ENCODE peak calls at places on chromosomes 5 and 9, in four cellular contexts. L is astrocyte, F is body of pancreas, A is GM06990. C is an unnamed sample.

GRCh38 chr5:132296412-132297001 is 2.3 kb downstream of the SLC22A4 start:
- DNase-seq in L (peak; percentile 41), A (no peak), F (no peak), C (no peak)

GRCh38 chr5:169914766-169915165 is 65.5 kb downstream of the INSYN2B start:
- DNase-seq in A (no peak), L (peak; percentile 51), F (peak; percentile 14), C (no peak)

GRCh38 chr9:113011911-113012381 is at the start of gene ZNF883:
- DNase-seq in A (peak; percentile 9), L (peak; percentile 62), F (peak; percentile 58), C (no peak)

GRCh38 chr5:122101636-122102285 is 23.7 kb upstream of the LOX start:
- DNase-seq in A (no peak), F (no peak), L (peak; percentile 44), C (no peak)

GRCh38 chr9:134315716-134316443 is 10.4 kb upstream of the RXRA start:
- DNase-seq in L (no peak), F (no peak), A (no peak), C (no peak)

GRCh38 chr5:131264453-131265200 is 774 bp downstream of the CDC42SE2 start:
- DNase-seq in L (no peak), A (peak; percentile 65), F (peak; percentile 36), C (peak; percentile 72)

GRCh38 chr5:34923694-34924461 is 5.5 kb upstream of the DNAJC21 start:
- DNase-seq in F (peak; percentile 21), L (peak; percentile 85), A (no peak), C (no peak)

GRCh38 chr5:117713585-117714198 is 1139.1 kb upstream of the SEMA6A start:
- DNase-seq in A (no peak), L (no peak), F (no peak), C (no peak)

GRCh38 chr9:122376791-122377190 is 6.0 kb downstream of the PTGS1 start:
- DNase-seq in L (no peak), A (no peak), F (no peak), C (no peak)

GRCh38 chr5:128684951-128685350 is 146.9 kb upstream of the FBN2 start:
- DNase-seq in F (no peak), L (peak; percentile 61), A (no peak), C (no peak)

GRCh38 chr5:71740015-71740753 is 21.1 kb downstream of the CARTPT start:
- DNase-seq in A (peak; percentile 65), L (no peak), F (no peak), C (no peak)

GRCh38 chr9:131774636-131775035 is 34.8 kb upstream of the RAPGEF1 start:
- DNase-seq in F (no peak), L (no peak), A (no peak), C (no peak)

GRCh38 chr5:84725946-84726570 is 341.4 kb upstream of the EDIL3 start:
- DNase-seq in A (no peak), L (no peak), F (no peak), C (no peak)

GRCh38 chr9:82922686-82923085 is 140.3 kb downstream of the RASEF start:
- DNase-seq in A (no peak), F (no peak), L (peak; percentile 30), C (no peak)

GRCh38 chr5:142783601-142784291 is 13.6 kb downstream of the ARHGAP26 start:
- DNase-seq in A (no peak), L (no peak), F (no peak), C (no peak)

GRCh38 chr5:99000221-99000620 is 71.4 kb upstream of the CHD1 start:
- DNase-seq in L (no peak), F (no peak), A (no peak), C (no peak)

GRCh38 chr5:158648631-158649030 is 451.1 kb downstream of the EBF1 start:
- DNase-seq in L (peak; percentile 38), A (no peak), F (no peak), C (no peak)

GRCh38 chr5:142421158-142421617 is 96.4 kb upstream of the SPRY4 start:
- DNase-seq in F (no peak), L (no peak), A (no peak), C (no peak)

GRCh38 chr5:53262348-53262970 is 152.9 kb upstream of the MOCS2 start:
- DNase-seq in F (no peak), L (no peak), A (no peak), C (no peak)

GRCh38 chr9:127776195-127776918 is 2.1 kb downstream of the SH2D3C start:
- DNase-seq in F (no peak), A (peak; percentile 82), L (no peak), C (peak; percentile 93)

GRCh38 chr9:112241491-112241890 is 66.4 kb upstream of the SUSD1 start:
- DNase-seq in F (no peak), A (no peak), L (peak; percentile 47), C (no peak)

GRCh38 chr9:29830815-29831214 is 2257.5 kb upstream of the C9orf72 start:
- DNase-seq in F (no peak), L (peak; percentile 1), A (no peak), C (no peak)

GRCh38 chr5:173917788-173918786 is 29.9 kb downstream of the CPEB4 start:
- DNase-seq in L (peak; percentile 91), A (peak; percentile 82), F (peak; percentile 41), C (peak; percentile 75)

GRCh38 chr5:6766558-6767191 is 53.4 kb downstream of the TENT4A start:
- DNase-seq in F (peak; percentile 92), L (peak; percentile 52), A (no peak), C (peak; percentile 93)

GRCh38 chr5:174533127-174533453 is 191.3 kb upstream of the MSX2 start:
- DNase-seq in L (peak; percentile 11), F (no peak), A (no peak), C (no peak)

GRCh38 chr5:8908055-8908683 is 637.7 kb downstream of the SEMA5A start:
- DNase-seq in F (peak; percentile 15), L (peak; percentile 6), A (peak; percentile 8), C (no peak)

GRCh38 chr9:27847380-27847779 is 274.1 kb upstream of the C9orf72 start:
- DNase-seq in L (no peak), F (no peak), A (no peak), C (no peak)

DNA sequence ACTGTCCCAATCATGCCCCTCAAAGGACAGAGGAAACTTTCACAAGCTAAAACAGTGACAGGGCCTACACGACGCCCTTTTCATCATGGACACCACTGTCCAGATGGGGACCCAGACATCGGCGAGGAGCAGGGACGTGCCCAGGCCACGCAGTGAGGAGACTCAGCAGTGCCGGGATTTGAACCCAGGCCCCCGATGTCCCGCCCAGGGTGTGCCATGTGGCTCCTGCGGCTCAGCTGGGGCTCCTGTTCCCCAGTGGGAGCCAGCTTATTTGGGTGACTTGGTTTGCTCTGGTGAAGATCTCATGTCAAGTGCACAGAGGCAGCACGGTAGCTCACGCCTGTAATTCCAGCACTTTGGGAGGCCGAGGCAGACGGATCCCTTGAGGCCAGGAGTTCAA is 82.2 kb downstream of the STK10 start:
- DNase-seq in A (no peak), F (no peak), L (no peak), C (peak; percentile 28)
- H3K36me3 ChIP-seq in A (peaks cover 47% of the 10 kb centered on the region), F (no peaks in the 10 kb centered on the region), L (peaks cover 13% of the 10 kb centered on the region), C (no peaks in the 10 kb centered on the region)

DNA sequence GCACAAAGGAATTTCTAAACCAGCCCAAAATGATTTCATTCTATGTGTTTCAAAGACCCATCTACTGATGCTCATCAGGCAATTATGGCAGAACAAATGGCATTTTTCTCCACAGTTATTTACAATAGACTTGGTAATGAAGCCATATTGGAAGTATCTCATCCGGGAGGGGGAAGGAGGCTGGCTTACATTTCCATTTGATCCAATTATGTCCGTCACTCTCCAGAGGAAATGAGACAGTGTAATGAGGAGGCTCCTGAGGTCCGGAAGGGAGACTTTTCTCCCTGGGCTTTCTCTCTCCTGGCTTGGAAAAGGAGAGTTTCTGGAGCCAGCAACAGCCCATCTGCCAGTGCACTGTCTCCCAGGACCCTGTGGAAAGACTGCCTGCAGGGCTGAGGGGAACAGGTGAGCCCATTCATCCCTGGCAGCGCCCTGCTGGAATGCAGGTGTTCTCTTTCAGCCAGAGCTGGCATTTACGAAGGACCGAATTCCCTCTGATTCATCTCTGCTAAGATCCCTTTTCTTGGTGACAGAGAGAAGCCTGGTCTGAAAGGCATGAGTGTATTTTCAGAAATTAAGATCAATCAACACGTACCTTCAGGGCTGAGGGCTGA is 54.9 kb upstream of the SAP30L start:
- DNase-seq in L (no peak), F (no peak), A (no peak), C (no peak)
- H3K36me3 ChIP-seq in L (peaks cover 24% of the 10 kb centered on the region), F (no peaks in the 10 kb centered on the region), A (peaks cover 20% of the 10 kb centered on the region), C (no peaks in the 10 kb centered on the region)

GRCh38 chr9:114309096-114309495 is 13.8 kb upstream of the ORM1 start:
- DNase-seq in F (peak; percentile 10), A (no peak), L (no peak), C (peak; percentile 34)
- H3K36me3 ChIP-seq in F (no peaks in the 10 kb centered on the region), A (no peaks in the 10 kb centered on the region), L (no peaks in the 10 kb centered on the region), C (no peaks in the 10 kb centered on the region)

DNA sequence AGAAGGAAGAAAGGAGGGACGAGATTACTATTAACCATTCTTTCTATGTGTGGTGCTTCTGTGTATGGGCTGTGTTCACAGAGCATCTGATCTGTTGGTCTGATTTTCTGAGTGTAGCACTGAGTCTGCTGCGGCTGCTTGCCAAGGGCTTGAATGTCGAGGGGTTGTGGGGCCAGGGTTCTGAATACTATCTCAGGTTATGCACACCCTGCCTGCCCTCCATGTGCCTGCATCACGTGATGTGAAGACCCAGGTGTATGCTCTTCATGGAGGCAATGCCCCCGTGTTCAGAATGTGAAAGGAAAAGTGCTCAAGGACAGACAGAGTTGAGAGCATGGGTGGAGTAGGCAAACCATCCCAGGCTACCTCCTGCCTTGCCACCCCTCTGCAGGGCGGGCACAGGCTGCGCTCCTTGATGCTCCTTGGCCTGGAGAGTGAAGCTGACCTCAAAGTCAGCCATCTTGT is 254.9 kb downstream of the FANCC start:
- DNase-seq in F (no peak), A (no peak), L (no peak), C (no peak)
- H3K36me3 ChIP-seq in F (no peaks in the 10 kb centered on the region), A (no peaks in the 10 kb centered on the region), L (peaks cover 39% of the 10 kb centered on the region), C (no peaks in the 10 kb centered on the region)

GRCh38 chr9:130696996-130697395 is 3.4 kb downstream of the EXOSC2 start:
- DNase-seq in F (no peak), A (no peak), L (no peak), C (no peak)

GRCh38 chr9:130699047-130699446 is 5.5 kb downstream of the EXOSC2 start:
- DNase-seq in F (no peak), A (no peak), L (no peak), C (no peak)

GRCh38 chr9:130701059-130702022 is 7.8 kb downstream of the EXOSC2 start:
- DNase-seq in F (peak; percentile 71), L (peak; percentile 56), A (no peak), C (peak; percentile 56)

GRCh38 chr9:130696139-130696650 is 2.6 kb downstream of the EXOSC2 start:
- DNase-seq in A (no peak), L (no peak), F (no peak), C (no peak)

DNA sequence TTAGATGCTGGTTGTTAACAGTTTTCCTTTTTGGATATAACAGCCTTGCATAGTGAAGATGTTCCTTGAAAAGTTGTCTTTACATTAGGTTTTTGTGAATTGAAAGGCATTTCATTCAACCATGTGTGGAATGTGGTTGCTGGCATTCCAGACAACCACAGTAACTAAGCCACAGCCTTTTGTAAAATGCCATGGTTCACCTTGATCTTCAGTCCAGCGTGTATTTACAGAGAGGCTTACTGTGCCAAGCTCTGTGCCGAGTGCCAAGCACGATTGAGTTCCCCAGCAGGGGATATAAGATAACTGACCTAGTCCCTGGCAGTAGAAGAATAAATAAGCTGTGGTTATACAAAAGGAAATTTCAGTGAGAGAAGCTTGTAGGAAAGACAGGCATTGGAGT is 4.9 kb downstream of the EXOSC2 start:
- DNase-seq in A (no peak), L (peak; percentile 74), F (no peak), C (no peak)
- H3K36me3 ChIP-seq in A (peaks cover 29% of the 10 kb centered on the region), L (peaks cover 37% of the 10 kb centered on the region), F (no peaks in the 10 kb centered on the region), C (peaks cover 52% of the 10 kb centered on the region)

GRCh38 chr5:179716286-179716685 is 16.3 kb upstream of the MAML1 start:
- DNase-seq in A (no peak), L (no peak), F (no peak), C (no peak)
- H3K36me3 ChIP-seq in A (peaks cover 20% of the 10 kb centered on the region), L (peaks cover 50% of the 10 kb centered on the region), F (peaks cover 15% of the 10 kb centered on the region), C (no peaks in the 10 kb centered on the region)